ENCODE peak calls at places on chromosomes 13 and 19, in ten cellular contexts. U is HCT116; Z is H9; L is CD4-positive, alpha-beta T cell; Q is left ventricle myocardium inferior; H is astrocyte; D is endothelial cell; N is GM13977; P is ascending aorta; K is breast epithelium. C is an unnamed sample.

GRCh38 chr19:2157452-2157851 is 6.1 kb upstream of the AP3D1 start:
- DNase-seq in U (no peak), Z (no peak), L (no peak), Q (no peak), H (no peak), D (no peak), N (no peak), P (no peak), K (no peak), C (no peak)

GRCh38 chr19:30719189-30719990 is 347.2 kb downstream of the ZNF536 start:
- DNase-seq in U (no peak), Z (peak), L (no peak), Q (peak), H (peak), D (peak), N (peak), P (no peak), K (no peak), C (peak)

GRCh38 chr13:102707465-102707864 is 12.6 kb upstream of the METTL21C start:
- DNase-seq in U (no peak), Z (no peak), L (no peak), Q (no peak), H (peak), D (no peak), N (no peak), P (no peak), K (no peak), C (no peak)

GRCh38 chr13:113045214-113046007 is 60.2 kb upstream of the F7 start:
- DNase-seq in U (no peak), Z (no peak), L (no peak), Q (peak), H (no peak), D (no peak), N (no peak), P (no peak), K (no peak), C (no peak)

GRCh38 chr13:33678906-33679657 is 138.9 kb upstream of the RFC3 start:
- DNase-seq in U (no peak), Z (no peak), L (peak), Q (peak), H (peak), D (no peak), N (peak), P (peak), K (peak), C (peak)

GRCh38 chr19:35381926-35382325 is 11.1 kb downstream of the GPR42 start:
- DNase-seq in U (no peak), Z (no peak), L (no peak), Q (no peak), H (no peak), D (no peak), N (no peak), P (no peak), K (no peak), C (no peak)

GRCh38 chr19:46860846-46861690 is at the start of gene ARHGAP35:
- DNase-seq in U (no peak), Z (peak), L (peak), Q (no peak), H (no peak), D (no peak), N (peak), P (peak), K (no peak), C (peak)

GRCh38 chr19:16363133-16363851 is 38.7 kb downstream of the KLF2 start:
- DNase-seq in U (no peak), Z (no peak), L (no peak), Q (no peak), H (no peak), D (no peak), N (no peak), P (no peak), K (peak), C (no peak)

GRCh38 chr19:44671400-44671799 is at the start of gene CEACAM19:
- DNase-seq in U (no peak), Z (no peak), L (no peak), Q (no peak), H (no peak), D (no peak), N (peak), P (no peak), K (peak), C (no peak)

GRCh38 chr19:24086974-24087595 is at the start of gene ZNF254:
- DNase-seq in U (no peak), Z (peak), L (peak), Q (peak), H (peak), D (peak), N (peak), P (peak), K (peak), C (peak)

GRCh38 chr19:15948223-15949058 is at the start of gene OR10H4:
- DNase-seq in U (no peak), Z (no peak), L (no peak), Q (no peak), H (no peak), D (no peak), N (no peak), P (no peak), K (no peak), C (no peak)

GRCh38 chr19:18756896-18757295 is 34.2 kb downstream of the COMP start:
- DNase-seq in U (no peak), Z (no peak), L (no peak), Q (no peak), H (no peak), D (no peak), N (no peak), P (no peak), K (peak), C (no peak)

GRCh38 chr19:46634656-46635218 is 1.3 kb downstream of the GNG8 start:
- DNase-seq in U (no peak), Z (peak), L (no peak), Q (no peak), H (no peak), D (no peak), N (no peak), P (no peak), K (no peak), C (no peak)

GRCh38 chr19:42316223-42317211 is 3.4 kb downstream of the TMEM145 start:
- DNase-seq in U (no peak), Z (no peak), L (no peak), Q (no peak), H (no peak), D (no peak), N (peak), P (no peak), K (no peak), C (no peak)

GRCh38 chr13:29702912-29703351 is 107.4 kb upstream of the SLC7A1 start:
- DNase-seq in U (no peak), Z (peak), L (no peak), Q (peak), H (peak), D (no peak), N (no peak), P (no peak), K (no peak), C (peak)

GRCh38 chr19:7554990-7555864 is 19.7 kb downstream of the PNPLA6 start:
- DNase-seq in U (no peak), Z (peak), L (no peak), Q (no peak), H (no peak), D (no peak), N (no peak), P (no peak), K (no peak), C (no peak)

GRCh38 chr13:21657538-21657937 is 13.3 kb upstream of the FGF9 start:
- DNase-seq in U (no peak), Z (no peak), L (no peak), Q (no peak), H (peak), D (no peak), N (no peak), P (no peak), K (no peak), C (no peak)

GRCh38 chr13:77028202-77028601 is 1.2 kb upstream of the FBXL3 start:
- DNase-seq in U (no peak), Z (no peak), L (no peak), Q (no peak), H (no peak), D (no peak), N (no peak), P (peak), K (no peak), C (no peak)

GRCh38 chr13:67934615-67935330 is 704.6 kb upstream of the PCDH9 start:
- DNase-seq in U (no peak), Z (no peak), L (no peak), Q (no peak), H (no peak), D (no peak), N (no peak), P (no peak), K (no peak), C (no peak)

GRCh38 chr19:35392742-35393350 is 22.0 kb downstream of the GPR42 start:
- DNase-seq in U (no peak), Z (no peak), L (no peak), Q (no peak), H (no peak), D (no peak), N (no peak), P (no peak), K (no peak), C (no peak)

GRCh38 chr19:33212024-33212772 is 13.5 kb downstream of the SLC7A10 start:
- DNase-seq in U (no peak), Z (no peak), L (no peak), Q (no peak), H (no peak), D (no peak), N (no peak), P (no peak), K (no peak), C (no peak)

GRCh38 chr19:42466521-42467436 is 24.0 kb upstream of the CXCL17 start:
- DNase-seq in U (no peak), Z (no peak), L (no peak), Q (no peak), H (no peak), D (no peak), N (peak), P (no peak), K (no peak), C (no peak)

GRCh38 chr19:13917888-13918406 is 11.9 kb downstream of the CC2D1A start:
- DNase-seq in U (no peak), Z (no peak), L (no peak), Q (peak), H (no peak), D (no peak), N (no peak), P (no peak), K (peak), C (no peak)

GRCh38 chr19:9934132-9934950 is 2.0 kb downstream of the OLFM2 start:
- DNase-seq in U (peak), Z (peak), L (peak), Q (peak), H (no peak), D (peak), N (peak), P (peak), K (no peak), C (peak)
- TF ChIP-seq CTCF in U (peak), Z (peak), L (peak), Q (peak), H (peak), D (peak), N (peak), P (peak), K (peak), C (peak)

GRCh38 chr19:40717325-40717879 is 490 bp downstream of the ITPKC start:
- DNase-seq in U (no peak), Z (no peak), L (no peak), Q (no peak), H (no peak), D (no peak), N (no peak), P (no peak), K (peak), C (no peak)
- TF ChIP-seq CTCF in U (no peak), Z (no peak), L (no peak), Q (no peak), H (no peak), D (peak), N (no peak), P (no peak), K (no peak), C (no peak)

DNA sequence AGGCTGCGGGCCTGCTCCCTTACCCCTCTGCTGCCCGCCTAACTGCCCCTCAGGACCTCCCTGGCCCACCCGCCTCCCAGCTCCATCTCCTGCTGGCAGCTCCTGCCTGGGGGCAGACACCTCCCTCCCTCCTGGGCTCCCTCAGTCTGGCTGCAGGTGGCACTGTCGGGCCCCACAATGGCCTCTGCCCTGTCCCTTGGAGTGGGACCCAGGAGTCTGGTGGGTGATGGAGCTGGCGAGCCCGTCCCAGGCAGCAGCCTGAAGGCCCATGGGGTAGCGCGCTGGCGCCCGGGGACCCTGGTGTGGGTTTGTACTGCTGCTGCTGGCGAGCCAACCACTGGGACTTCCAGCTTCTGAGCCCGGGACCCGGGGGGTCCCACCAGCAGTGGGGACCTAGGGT is 83.6 kb downstream of the KDM4B start:
- DNase-seq in U (no peak), Z (peak), L (no peak), Q (no peak), H (no peak), D (no peak), N (no peak), P (no peak), K (no peak), C (no peak)
- TF ChIP-seq CTCF in U (peak), Z (peak), L (no peak), Q (no peak), H (no peak), D (no peak), N (no peak), P (no peak), K (no peak), C (no peak)

GRCh38 chr19:53906211-53907192 is 2.6 kb upstream of the CACNG7 start:
- DNase-seq in U (no peak), Z (peak), L (peak), Q (peak), H (no peak), D (peak), N (peak), P (no peak), K (no peak), C (peak)
- TF ChIP-seq CTCF in U (peak), Z (peak), L (peak), Q (peak), H (peak), D (peak), N (peak), P (peak), K (peak), C (peak)

GRCh38 chr13:49914947-49915346 is 21.2 kb downstream of the SPRYD7 start:
- DNase-seq in U (no peak), Z (no peak), L (no peak), Q (no peak), H (no peak), D (no peak), N (no peak), P (no peak), K (no peak), C (no peak)
- TF ChIP-seq CTCF in U (no peak), Z (no peak), L (no peak), Q (no peak), H (no peak), D (no peak), N (no peak), P (no peak), K (no peak), C (no peak)

GRCh38 chr13:61149333-61149730 is 266.3 kb downstream of the PCDH20 start:
- DNase-seq in U (no peak), Z (no peak), L (no peak), Q (no peak), H (peak), D (no peak), N (no peak), P (no peak), K (no peak), C (no peak)

GRCh38 chr13:61148211-61148610 is 267.4 kb downstream of the PCDH20 start:
- DNase-seq in U (no peak), Z (no peak), L (no peak), Q (no peak), H (no peak), D (no peak), N (no peak), P (no peak), K (no peak), C (no peak)

GRCh38 chr13:61146571-61146970 is 269.1 kb downstream of the PCDH20 start:
- DNase-seq in U (no peak), Z (no peak), L (no peak), Q (no peak), H (no peak), D (no peak), N (no peak), P (no peak), K (no peak), C (no peak)

GRCh38 chr13:61151062-61151461 is 264.6 kb downstream of the PCDH20 start:
- DNase-seq in U (no peak), Z (no peak), L (no peak), Q (no peak), H (no peak), D (no peak), N (no peak), P (no peak), K (no peak), C (no peak)

GRCh38 chr13:61148691-61149332 is 266.8 kb downstream of the PCDH20 start:
- DNase-seq in U (no peak), Z (no peak), L (no peak), Q (no peak), H (peak), D (no peak), N (no peak), P (no peak), K (no peak), C (no peak)
- TF ChIP-seq CTCF in U (no peak), Z (no peak), L (no peak), Q (no peak), H (no peak), D (no peak), N (no peak), P (no peak), K (no peak), C (no peak)

GRCh38 chr19:22426901-22427300 is 4.8 kb upstream of the ZNF98 start:
- DNase-seq in U (no peak), Z (no peak), L (no peak), Q (no peak), H (no peak), D (no peak), N (no peak), P (no peak), K (no peak), C (no peak)

GRCh38 chr19:22427587-22428298 is 5.6 kb upstream of the ZNF98 start:
- DNase-seq in U (no peak), Z (no peak), L (no peak), Q (no peak), H (no peak), D (no peak), N (no peak), P (no peak), K (peak), C (no peak)

GRCh38 chr19:22428299-22428913 is 6.3 kb upstream of the ZNF98 start:
- DNase-seq in U (no peak), Z (no peak), L (no peak), Q (no peak), H (no peak), D (no peak), N (no peak), P (no peak), K (peak), C (no peak)
- TF ChIP-seq CTCF in U (no peak), Z (no peak), L (no peak), Q (no peak), H (no peak), D (no peak), N (no peak), P (no peak), K (no peak), C (no peak)

GRCh38 chr19:38878575-38879399 is 712 bp upstream of the RINL start:
- DNase-seq in U (no peak), Z (no peak), L (no peak), Q (no peak), H (no peak), D (no peak), N (no peak), P (no peak), K (no peak), C (no peak)
- TF ChIP-seq CTCF in U (no peak), Z (peak), L (no peak), Q (no peak), H (no peak), D (no peak), N (no peak), P (no peak), K (no peak), C (no peak)

DNA sequence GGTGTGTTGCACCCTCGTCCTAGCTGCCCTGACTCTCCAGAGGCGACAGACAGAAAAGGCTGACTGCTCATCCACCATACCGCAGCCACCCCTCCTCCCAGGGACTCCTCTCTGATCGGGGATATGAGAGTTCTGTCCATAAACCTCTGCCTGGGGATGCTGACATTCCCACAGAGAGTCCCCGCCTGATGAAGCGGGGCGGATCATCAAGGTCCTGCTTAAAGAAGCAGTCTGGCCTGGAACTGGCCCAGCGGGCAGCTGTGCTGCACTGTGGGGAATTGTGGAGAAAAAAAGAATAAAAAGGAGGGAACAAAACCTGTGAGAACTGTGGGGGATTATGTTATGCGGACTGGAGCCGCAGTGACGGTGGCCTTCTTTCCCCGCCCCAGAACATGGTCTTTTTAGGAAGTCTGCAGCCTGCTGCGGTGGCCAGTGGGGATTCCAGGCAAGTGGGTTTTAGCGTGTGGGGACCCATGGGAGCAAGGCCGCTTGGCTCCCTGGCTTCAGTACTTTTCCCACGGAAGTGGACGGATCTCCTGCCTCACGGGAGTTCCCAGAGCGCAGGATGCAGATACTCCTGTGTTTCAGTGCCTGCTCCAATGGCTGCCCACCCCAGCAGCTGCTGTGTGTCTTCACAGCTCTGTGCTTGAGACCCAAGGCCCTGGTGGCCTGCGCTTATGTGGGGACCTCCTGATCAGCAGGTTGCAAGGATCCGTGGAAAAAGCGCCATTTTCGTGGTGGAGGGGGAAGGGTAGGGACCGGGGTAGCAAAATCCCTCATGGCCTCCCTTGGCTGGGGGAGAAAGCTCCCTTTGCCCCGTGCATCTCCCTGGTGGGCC is 1456.2 kb upstream of the SLC10A2 start:
- DNase-seq in U (no peak), Z (no peak), L (no peak), Q (peak), H (no peak), D (no peak), N (no peak), P (no peak), K (no peak), C (no peak)
- TF ChIP-seq CTCF in U (no peak), Z (no peak), L (no peak), Q (no peak), H (no peak), D (no peak), N (no peak), P (no peak), K (no peak), C (no peak)

GRCh38 chr13:40789275-40790231 is at the start of gene SLC25A15:
- DNase-seq in U (peak), Z (peak), L (peak), Q (peak), H (peak), D (peak), N (peak), P (peak), K (peak), C (peak)
- TF ChIP-seq CTCF in U (no peak), Z (peak), L (no peak), Q (peak), H (no peak), D (no peak), N (peak), P (no peak), K (no peak), C (peak)